ENCODE peak calls at places on chromosomes 7 and 10, in seven cellular contexts. H is left ventricle myocardium superior, V is skeletal muscle cell, S is GM19239, R is right cardiac atrium, Q is NAMALWA, W is NCI-H524 treated with DMSO at 0.1 percent for 48 hours. F is an unnamed sample.

GRCh38 chr10:114653926-114654325 is 4.1 kb downstream of the ABLIM1 start:
- DNase-seq in R (peak), Q (no peak), H (peak), V (no peak), W (no peak), S (no peak), F (no peak)

GRCh38 chr7:75536940-75537538 is 44.9 kb downstream of the SPDYE5 start:
- DNase-seq in Q (no peak), H (no peak), V (no peak), W (no peak), S (no peak), R (no peak), F (no peak)

GRCh38 chr10:52774182-52774581 is 1.6 kb upstream of the MBL2 start:
- DNase-seq in V (no peak), Q (no peak), H (no peak), S (no peak), R (no peak), W (no peak), F (no peak)

GRCh38 chr10:15824498-15824897 is 35.8 kb downstream of the MINDY3 start:
- DNase-seq in W (no peak), Q (peak), S (no peak), V (no peak), R (no peak), H (no peak), F (no peak)

GRCh38 chr10:103499881-103500280 is 6.4 kb downstream of the NEURL1 start:
- DNase-seq in R (no peak), V (no peak), H (no peak), S (no peak), W (no peak), Q (no peak), F (no peak)

GRCh38 chr7:95861041-95861440 is 88.7 kb downstream of the DYNC1I1 start:
- DNase-seq in V (no peak), H (no peak), W (no peak), Q (no peak), R (no peak), S (no peak), F (no peak)

GRCh38 chr7:47333959-47334358 is 248.0 kb downstream of the TNS3 start:
- DNase-seq in S (no peak), W (no peak), H (no peak), V (no peak), R (no peak), Q (no peak), F (no peak)

GRCh38 chr10:43265799-43266721 is 805 bp downstream of the RASGEF1A start:
- DNase-seq in S (no peak), Q (no peak), V (no peak), W (no peak), H (peak), R (no peak), F (peak)

GRCh38 chr7:155288055-155288454 is 9.6 kb upstream of the INSIG1 start:
- DNase-seq in W (no peak), H (no peak), R (no peak), V (no peak), S (no peak), Q (no peak), F (no peak)

GRCh38 chr10:76547352-76547972 is 1090.1 kb downstream of the KCNMA1 start:
- DNase-seq in H (peak), V (no peak), R (peak), W (no peak), S (peak), Q (peak), F (peak)

GRCh38 chr7:32762321-32762669 is 129.3 kb downstream of the KBTBD2 start:
- DNase-seq in V (no peak), S (no peak), R (no peak), H (no peak), Q (no peak), W (no peak), F (no peak)

GRCh38 chr7:91436655-91437054 is 172.4 kb downstream of the FZD1 start:
- DNase-seq in S (no peak), Q (no peak), H (no peak), V (no peak), R (no peak), W (peak), F (no peak)

GRCh38 chr7:112701456-112701855 is 88.7 kb downstream of the TMEM168 start:
- DNase-seq in V (no peak), R (no peak), H (no peak), Q (no peak), W (no peak), S (no peak), F (no peak)

GRCh38 chr10:122373713-122374112 is 795 bp upstream of the PLEKHA1 start:
- DNase-seq in R (no peak), V (no peak), H (peak), S (no peak), Q (no peak), W (no peak), F (no peak)

GRCh38 chr10:104639595-104640338 is 1.3 kb upstream of the SORCS3 start:
- DNase-seq in Q (no peak), R (no peak), W (no peak), S (no peak), H (no peak), V (no peak), F (no peak)

GRCh38 chr10:72081772-72082590 is 6.4 kb downstream of the SPOCK2 start:
- DNase-seq in R (no peak), W (no peak), Q (no peak), V (no peak), H (no peak), S (no peak), F (peak)

GRCh38 chr10:70055550-70055949 is 2.9 kb downstream of the MACROH2A2 start:
- DNase-seq in S (no peak), Q (no peak), R (no peak), W (no peak), H (no peak), V (peak), F (no peak)

GRCh38 chr10:114684085-114684821 is 26.2 kb upstream of the ABLIM1 start:
- DNase-seq in Q (no peak), S (no peak), H (peak), V (no peak), W (no peak), R (peak), F (peak)

GRCh38 chr7:139471740-139472353 is 11.6 kb downstream of the KLRG2 start:
- DNase-seq in V (no peak), Q (no peak), H (no peak), W (no peak), S (no peak), R (no peak), F (no peak)

GRCh38 chr7:1229956-1230355 is 2.7 kb upstream of the UNCX start:
- DNase-seq in R (no peak), W (no peak), H (no peak), Q (no peak), V (no peak), S (no peak), F (no peak)

GRCh38 chr10:92901819-92902234 is 53.5 kb downstream of the EXOC6 start:
- DNase-seq in Q (no peak), V (no peak), R (no peak), W (no peak), S (no peak), H (no peak), F (no peak)

GRCh38 chr10:68301790-68302502 is 29.9 kb upstream of the HNRNPH3 start:
- DNase-seq in Q (peak), W (peak), S (no peak), H (no peak), V (peak), R (no peak), F (no peak)

GRCh38 chr7:152000191-152000590 is 25.3 kb upstream of the GALNT11 start:
- DNase-seq in R (no peak), H (no peak), V (no peak), Q (no peak), S (no peak), W (no peak), F (no peak)

GRCh38 chr7:7829667-7830066 is 111.3 kb upstream of the RPA3 start:
- DNase-seq in V (no peak), R (no peak), Q (no peak), H (no peak), S (no peak), W (no peak), F (no peak)

GRCh38 chr7:105429746-105430612 is 41.3 kb upstream of the SRPK2 start:
- DNase-seq in R (no peak), V (no peak), W (peak), H (peak), Q (peak), S (no peak), F (no peak)

GRCh38 chr7:148959726-148960125 is 68.6 kb downstream of the PDIA4 start:
- DNase-seq in H (no peak), W (no peak), R (no peak), V (no peak), S (no peak), Q (no peak), F (no peak)

GRCh38 chr7:4650471-4651047 is 31.5 kb upstream of the FOXK1 start:
- DNase-seq in R (peak), Q (no peak), S (no peak), W (no peak), H (peak), V (peak), F (no peak)